ENCODE peak calls at places on chromosomes 1 and 21, in nine cellular contexts. W is cardiac muscle cell, O is fibroblast of pulmonary artery, N is left ventricle myocardium inferior, R is glutamatergic neuron, T is mucosa of descending colon, J is BE2C, L is A549, B is colonic mucosa. H is an unnamed sample.

GRCh38 chr21:46128106-46128982 is 27.0 kb downstream of the FTCD start:
- DNase-seq in W (peak), O (no peak), N (peak), R (peak), T (peak), J (peak), L (no peak), B (no peak), H (no peak)

GRCh38 chr1:156664949-156665411 is 12.2 kb downstream of the NES start:
- DNase-seq in W (peak), O (no peak), N (peak), R (no peak), T (peak), J (no peak), L (no peak), B (peak), H (peak)

GRCh38 chr1:33456302-33456886 is 16.1 kb upstream of the ZSCAN20 start:
- DNase-seq in W (no peak), O (no peak), N (peak), R (no peak), T (no peak), J (no peak), L (no peak), B (no peak), H (no peak)

GRCh38 chr1:17423781-17424245 is 15.7 kb downstream of the RCC2 start:
- DNase-seq in W (peak), O (peak), N (peak), R (no peak), T (no peak), J (no peak), L (no peak), B (no peak), H (no peak)

GRCh38 chr1:76867342-76868130 is at the start of gene ST6GALNAC5:
- DNase-seq in W (peak), O (peak), N (no peak), R (peak), T (no peak), J (peak), L (peak), B (peak), H (no peak)

GRCh38 chr1:191533254-191533653 is 625.0 kb upstream of the RGS18 start:
- DNase-seq in W (no peak), O (no peak), N (no peak), R (no peak), T (no peak), J (no peak), L (no peak), B (no peak), H (no peak)

GRCh38 chr1:160419838-160420169 is 19.4 kb downstream of the VANGL2 start:
- DNase-seq in W (no peak), O (no peak), N (no peak), R (no peak), T (no peak), J (no peak), L (no peak), B (no peak), H (no peak)

GRCh38 chr1:43367026-43367903 is 546 bp downstream of the ELOVL1 start:
- DNase-seq in W (no peak), O (no peak), N (peak), R (peak), T (peak), J (no peak), L (peak), B (peak), H (peak)

GRCh38 chr1:91757760-91758545 is 128.0 kb downstream of the TGFBR3 start:
- DNase-seq in W (no peak), O (no peak), N (no peak), R (no peak), T (no peak), J (no peak), L (no peak), B (no peak), H (no peak)

GRCh38 chr1:243390315-243390875 is 134.6 kb downstream of the SDCCAG8 start:
- DNase-seq in W (no peak), O (no peak), N (no peak), R (no peak), T (no peak), J (no peak), L (no peak), B (no peak), H (no peak)

GRCh38 chr21:43373387-43374227 is 53.3 kb downstream of the SIK1 start:
- DNase-seq in W (no peak), O (no peak), N (no peak), R (no peak), T (no peak), J (no peak), L (no peak), B (no peak), H (no peak)

GRCh38 chr1:205344010-205344808 is 12.5 kb downstream of the KLHDC8A start:
- DNase-seq in W (peak), O (no peak), N (no peak), R (peak), T (no peak), J (peak), L (no peak), B (peak), H (peak)

GRCh38 chr1:111089638-111090037 is 50.3 kb downstream of the DRAM2 start:
- DNase-seq in W (no peak), O (no peak), N (no peak), R (no peak), T (no peak), J (no peak), L (no peak), B (no peak), H (no peak)

GRCh38 chr1:202599669-202600431 is 110.4 kb downstream of the SYT2 start:
- DNase-seq in W (peak), O (peak), N (peak), R (peak), T (no peak), J (peak), L (peak), B (peak), H (peak)

GRCh38 chr1:2231667-2232254 is 3.6 kb downstream of the SKI start:
- DNase-seq in W (no peak), O (peak), N (peak), R (peak), T (peak), J (peak), L (no peak), B (peak), H (peak)

GRCh38 chr1:171087896-171088295 is 2.8 kb upstream of the FMO3 start:
- DNase-seq in W (no peak), O (no peak), N (no peak), R (no peak), T (no peak), J (no peak), L (no peak), B (no peak), H (no peak)

GRCh38 chr1:203932559-203932958 is 71.2 kb downstream of the SNRPE start:
- DNase-seq in W (no peak), O (no peak), N (no peak), R (no peak), T (no peak), J (no peak), L (no peak), B (no peak), H (no peak)

GRCh38 chr1:52670599-52670998 is 27.5 kb downstream of the COA7 start:
- DNase-seq in W (no peak), O (no peak), N (no peak), R (no peak), T (no peak), J (no peak), L (no peak), B (no peak), H (no peak)

GRCh38 chr1:223837687-223838086 is 8.1 kb downstream of the TP53BP2 start:
- DNase-seq in W (peak), O (no peak), N (no peak), R (no peak), T (no peak), J (no peak), L (no peak), B (no peak), H (no peak)

GRCh38 chr1:10794724-10795304 is 1.6 kb downstream of the CASZ1 start:
- DNase-seq in W (peak), O (no peak), N (peak), R (peak), T (no peak), J (peak), L (no peak), B (peak), H (peak)

GRCh38 chr1:54249798-54250497 is 50.0 kb downstream of the MRPL37 start:
- DNase-seq in W (no peak), O (peak), N (no peak), R (no peak), T (no peak), J (no peak), L (peak), B (no peak), H (peak)

GRCh38 chr1:28078262-28078661 is 10.1 kb downstream of the EYA3 start:
- DNase-seq in W (no peak), O (no peak), N (no peak), R (no peak), T (no peak), J (no peak), L (no peak), B (no peak), H (no peak)

GRCh38 chr1:206469933-206470691 is at the start of gene IKBKE:
- DNase-seq in W (peak), O (peak), N (no peak), R (no peak), T (peak), J (no peak), L (peak), B (peak), H (peak)

GRCh38 chr1:100298512-100298911 is 32.5 kb downstream of the RTCA start:
- DNase-seq in W (no peak), O (no peak), N (no peak), R (no peak), T (no peak), J (no peak), L (no peak), B (no peak), H (no peak)

GRCh38 chr1:78649628-78650027 is at the start of gene IFI44:
- DNase-seq in W (peak), O (peak), N (peak), R (no peak), T (peak), J (no peak), L (no peak), B (peak), H (peak)

GRCh38 chr1:222334026-222334680 is 213.8 kb downstream of the HHIPL2 start:
- DNase-seq in W (no peak), O (no peak), N (no peak), R (no peak), T (no peak), J (no peak), L (no peak), B (no peak), H (no peak)

GRCh38 chr21:44727321-44727720 is 15.9 kb upstream of the TSPEAR start:
- DNase-seq in W (no peak), O (no peak), N (no peak), R (no peak), T (no peak), J (no peak), L (no peak), B (no peak), H (no peak)

GRCh38 chr1:192626366-192627179 is 9.4 kb upstream of the RGS13 start:
- DNase-seq in W (no peak), O (peak), N (no peak), R (no peak), T (no peak), J (no peak), L (no peak), B (no peak), H (peak)

GRCh38 chr1:36705629-36706028 is 222.9 kb upstream of the CSF3R start:
- DNase-seq in W (no peak), O (no peak), N (no peak), R (no peak), T (no peak), J (peak), L (no peak), B (no peak), H (no peak)
- TF ChIP-seq CTCF in W (no peak), O (no peak), N (no peak), R (no peak), T (no peak), J (peak), L (no peak), B (no peak), H (no peak)

GRCh38 chr1:182484531-182485257 is 34.7 kb downstream of the RGSL1 start:
- DNase-seq in W (no peak), O (no peak), N (no peak), R (peak), T (no peak), J (peak), L (no peak), B (no peak), H (peak)
- TF ChIP-seq CTCF in W (no peak), O (no peak), N (peak), R (peak), T (peak), J (peak), L (no peak), B (peak), H (peak)

GRCh38 chr1:234611799-234612351 is 1.9 kb upstream of the IRF2BP2 start:
- DNase-seq in W (no peak), O (no peak), N (peak), R (peak), T (peak), J (peak), L (no peak), B (peak), H (peak)

GRCh38 chr1:234613128-234613875 is 3.3 kb upstream of the IRF2BP2 start:
- DNase-seq in W (no peak), O (peak), N (no peak), R (no peak), T (no peak), J (no peak), L (no peak), B (no peak), H (no peak)

GRCh38 chr1:234613992-234614584 is 4.1 kb upstream of the IRF2BP2 start:
- DNase-seq in W (no peak), O (peak), N (no peak), R (no peak), T (no peak), J (no peak), L (no peak), B (no peak), H (no peak)

GRCh38 chr1:234611153-234611798 is 1.3 kb upstream of the IRF2BP2 start:
- DNase-seq in W (peak), O (peak), N (no peak), R (no peak), T (no peak), J (peak), L (peak), B (peak), H (no peak)

GRCh38 chr1:234612352-234613127 is 2.6 kb upstream of the IRF2BP2 start:
- DNase-seq in W (peak), O (peak), N (peak), R (peak), T (peak), J (peak), L (peak), B (peak), H (peak)
- TF ChIP-seq CTCF in W (no peak), O (no peak), N (no peak), R (no peak), T (no peak), J (no peak), L (no peak), B (no peak), H (no peak)

GRCh38 chr1:209319057-209319432 is 264.5 kb upstream of the CAMK1G start:
- DNase-seq in W (no peak), O (no peak), N (no peak), R (no peak), T (no peak), J (no peak), L (no peak), B (no peak), H (no peak)

GRCh38 chr1:209318302-209319056 is 265.0 kb upstream of the CAMK1G start:
- DNase-seq in W (no peak), O (no peak), N (no peak), R (no peak), T (no peak), J (no peak), L (no peak), B (no peak), H (no peak)

GRCh38 chr1:209316929-209317328 is 266.6 kb upstream of the CAMK1G start:
- DNase-seq in W (no peak), O (no peak), N (no peak), R (no peak), T (no peak), J (no peak), L (no peak), B (no peak), H (no peak)

GRCh38 chr1:209323743-209324142 is 259.8 kb upstream of the CAMK1G start:
- DNase-seq in W (no peak), O (no peak), N (no peak), R (no peak), T (no peak), J (no peak), L (no peak), B (no peak), H (no peak)

GRCh38 chr1:209319549-209319948 is 264.0 kb upstream of the CAMK1G start:
- DNase-seq in W (no peak), O (no peak), N (no peak), R (no peak), T (no peak), J (no peak), L (no peak), B (no peak), H (no peak)
- TF ChIP-seq CTCF in W (no peak), O (no peak), N (no peak), R (no peak), T (no peak), J (no peak), L (no peak), B (no peak), H (no peak)

GRCh38 chr1:226569879-226570547 is 21.4 kb downstream of the STUM start:
- DNase-seq in W (peak), O (no peak), N (no peak), R (peak), T (no peak), J (peak), L (peak), B (no peak), H (peak)
- TF ChIP-seq CTCF in W (no peak), O (peak), N (no peak), R (peak), T (no peak), J (peak), L (no peak), B (no peak), H (no peak)

GRCh38 chr1:155051342-155051776 is 243 bp downstream of the ADAM15 start:
- DNase-seq in W (no peak), O (no peak), N (no peak), R (no peak), T (no peak), J (no peak), L (no peak), B (no peak), H (no peak)

GRCh38 chr1:155049651-155050559 is 1.2 kb upstream of the ADAM15 start:
- DNase-seq in W (no peak), O (peak), N (no peak), R (no peak), T (no peak), J (no peak), L (no peak), B (no peak), H (no peak)

GRCh38 chr1:155052412-155053400 is 1.6 kb downstream of the ADAM15 start:
- DNase-seq in W (no peak), O (no peak), N (peak), R (no peak), T (no peak), J (no peak), L (peak), B (peak), H (peak)

GRCh38 chr1:155051777-155052398 is 772 bp downstream of the ADAM15 start:
- DNase-seq in W (no peak), O (peak), N (peak), R (no peak), T (peak), J (peak), L (peak), B (peak), H (peak)

DNA sequence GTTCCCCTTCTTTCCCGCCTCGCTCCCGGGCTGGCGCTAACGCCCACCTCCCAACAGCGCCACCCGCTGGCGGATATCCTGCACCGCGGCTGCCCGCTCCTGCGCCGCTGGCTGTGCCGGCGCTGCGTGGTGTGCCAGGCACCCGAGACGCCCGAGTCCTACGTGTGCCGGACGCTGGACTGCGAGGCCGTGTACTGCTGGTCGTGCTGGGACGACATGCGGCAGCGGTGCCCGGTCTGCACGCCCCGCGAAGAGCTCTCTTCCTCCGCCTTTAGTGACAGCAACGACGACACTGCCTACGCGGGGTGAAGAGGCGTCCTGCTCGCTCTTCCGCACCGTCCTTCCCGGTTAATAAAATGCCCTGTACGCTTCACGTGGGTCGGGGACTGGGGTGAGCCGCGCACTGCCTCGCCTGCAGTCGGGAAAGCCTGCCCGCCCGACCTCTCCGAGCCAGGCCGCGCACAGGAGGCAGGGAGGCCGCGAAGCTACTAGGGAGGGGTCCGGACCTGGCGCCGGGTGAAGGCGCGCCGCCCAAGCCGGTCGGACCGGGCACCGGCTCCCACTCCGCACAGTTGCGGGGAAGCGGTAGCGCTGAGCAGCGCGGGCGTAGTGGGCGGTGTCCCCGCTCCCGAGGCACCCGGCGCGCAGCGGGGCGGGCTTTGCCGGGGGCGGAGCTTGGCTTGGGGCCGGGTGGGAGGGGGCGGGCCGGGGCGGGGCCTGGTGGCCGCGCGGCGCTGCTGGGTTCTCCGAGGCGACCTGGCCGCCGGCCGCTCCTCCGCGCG is at the start of gene ADAM15:
- DNase-seq in W (peak), O (peak), N (peak), R (peak), T (peak), J (peak), L (peak), B (peak), H (peak)
- TF ChIP-seq CTCF in W (peak), O (peak), N (peak), R (peak), T (peak), J (peak), L (peak), B (peak), H (peak)

GRCh38 chr1:26677306-26678115 is 18.3 kb upstream of the ARID1A start:
- DNase-seq in W (peak), O (peak), N (peak), R (no peak), T (peak), J (peak), L (peak), B (peak), H (peak)
- TF ChIP-seq CTCF in W (peak), O (peak), N (peak), R (no peak), T (peak), J (peak), L (peak), B (peak), H (peak)

GRCh38 chr1:164240081-164240480 is 318.9 kb upstream of the PBX1 start:
- DNase-seq in W (peak), O (peak), N (no peak), R (no peak), T (no peak), J (no peak), L (no peak), B (no peak), H (peak)
- TF ChIP-seq CTCF in W (peak), O (no peak), N (peak), R (no peak), T (no peak), J (peak), L (peak), B (no peak), H (no peak)

DNA sequence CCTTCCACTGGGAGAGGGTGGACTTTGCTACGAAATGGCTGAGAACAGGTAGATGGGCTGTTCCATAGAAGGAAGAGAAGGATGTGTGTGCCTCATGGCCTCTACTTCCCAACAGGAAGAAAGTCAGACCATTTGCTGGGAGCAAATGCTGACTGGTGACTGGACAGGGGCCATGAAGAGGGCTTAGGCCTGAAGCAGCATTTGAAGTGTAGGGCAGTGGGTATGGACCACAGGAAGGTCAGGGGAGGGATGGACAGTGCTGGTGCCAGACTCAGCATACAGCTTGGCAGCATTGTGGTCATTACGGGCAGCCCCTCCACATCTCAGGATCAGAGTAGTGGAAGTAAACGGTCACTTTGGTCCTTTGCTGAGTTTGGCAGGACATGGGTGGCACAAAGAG is 275.7 kb downstream of the MATN1 start:
- DNase-seq in W (no peak), O (no peak), N (no peak), R (no peak), T (no peak), J (no peak), L (no peak), B (no peak), H (no peak)
- TF ChIP-seq CTCF in W (no peak), O (no peak), N (no peak), R (no peak), T (no peak), J (no peak), L (no peak), B (no peak), H (no peak)

GRCh38 chr1:41239988-41240610 is 2.0 kb downstream of the SCMH1 start:
- DNase-seq in W (no peak), O (peak), N (no peak), R (no peak), T (no peak), J (no peak), L (peak), B (no peak), H (no peak)
- TF ChIP-seq CTCF in W (peak), O (peak), N (peak), R (no peak), T (no peak), J (peak), L (peak), B (no peak), H (no peak)